ENCODE peak calls at places on chromosome 12, in seven cellular contexts. V is fibroblast of pulmonary artery, Y is tibial artery, L is WERI-Rb-1, N is brain microvascular endothelial cell, J is GM12865, W is foreskin fibroblast. U is an unnamed sample.

GRCh38 chr12:12511895-12512674 is 50.6 kb downstream of the DUSP16 start:
- DNase-seq in V (no peak), Y (no peak), L (no peak), N (no peak), J (peak), W (no peak), U (peak)

GRCh38 chr12:50087995-50088394 is 2.9 kb downstream of the SMARCD1 start:
- DNase-seq in V (peak), Y (no peak), L (no peak), N (peak), J (no peak), W (peak), U (no peak)

GRCh38 chr12:26564391-26564790 is 268.6 kb downstream of the ITPR2 start:
- DNase-seq in V (peak), Y (no peak), L (no peak), N (peak), J (no peak), W (peak), U (no peak)

GRCh38 chr12:6570264-6570887 is 2.3 kb upstream of the NOP2 start:
- DNase-seq in V (peak), Y (no peak), L (peak), N (no peak), J (peak), W (peak), U (peak)

GRCh38 chr12:8813963-8814362 is 8.5 kb upstream of the A2ML1 start:
- DNase-seq in V (no peak), Y (no peak), L (no peak), N (no peak), J (no peak), W (no peak), U (no peak)

GRCh38 chr12:121802843-121803698 is 738 bp upstream of the SETD1B start:
- DNase-seq in V (peak), Y (peak), L (peak), N (peak), J (peak), W (peak), U (peak)

GRCh38 chr12:112182499-112182898 is 57.1 kb downstream of the TRAFD1 start:
- DNase-seq in V (peak), Y (no peak), L (no peak), N (no peak), J (peak), W (no peak), U (no peak)

GRCh38 chr12:53380104-53380796 is at the start of gene SP1:
- DNase-seq in V (peak), Y (peak), L (peak), N (peak), J (peak), W (peak), U (peak)

GRCh38 chr12:27981874-27982273 is 9.3 kb upstream of the PTHLH start:
- DNase-seq in V (no peak), Y (no peak), L (no peak), N (no peak), J (no peak), W (no peak), U (no peak)

GRCh38 chr12:53952871-53953734 is 1.6 kb upstream of the HOXC12 start:
- DNase-seq in V (no peak), Y (peak), L (no peak), N (no peak), J (no peak), W (peak), U (no peak)

GRCh38 chr12:130680451-130680990 is 35.6 kb downstream of the RIMBP2 start:
- DNase-seq in V (no peak), Y (no peak), L (no peak), N (no peak), J (no peak), W (no peak), U (no peak)

GRCh38 chr12:56115329-56115728 is 1.1 kb upstream of the RPL41 start:
- DNase-seq in V (peak), Y (no peak), L (no peak), N (peak), J (no peak), W (peak), U (no peak)

GRCh38 chr12:53975816-53976152 is 1.0 kb upstream of the HOTAIR start:
- DNase-seq in V (no peak), Y (no peak), L (no peak), N (no peak), J (no peak), W (no peak), U (no peak)

GRCh38 chr12:131948166-131948712 is 1.5 kb upstream of the EP400 start:
- DNase-seq in V (no peak), Y (peak), L (no peak), N (no peak), J (no peak), W (no peak), U (no peak)

GRCh38 chr12:94614288-94614721 is 36.1 kb downstream of the TMCC3 start:
- DNase-seq in V (no peak), Y (no peak), L (no peak), N (no peak), J (no peak), W (peak), U (no peak)

GRCh38 chr12:59115995-59116394 is 195.7 kb upstream of the LRIG3 start:
- DNase-seq in V (no peak), Y (no peak), L (no peak), N (no peak), J (no peak), W (no peak), U (no peak)

GRCh38 chr12:50314629-50315312 is 31.5 kb upstream of the LIMA1 start:
- DNase-seq in V (peak), Y (no peak), L (peak), N (peak), J (peak), W (peak), U (peak)

GRCh38 chr12:124233041-124233836 is 61.7 kb upstream of the RFLNA start:
- DNase-seq in V (peak), Y (no peak), L (no peak), N (peak), J (no peak), W (peak), U (no peak)

GRCh38 chr12:12592930-12593329 is 18.7 kb upstream of the CREBL2 start:
- DNase-seq in V (peak), Y (no peak), L (no peak), N (peak), J (no peak), W (peak), U (no peak)

GRCh38 chr12:109112720-109113465 is 3.5 kb upstream of the ACACB start:
- DNase-seq in V (no peak), Y (peak), L (no peak), N (no peak), J (no peak), W (no peak), U (no peak)

GRCh38 chr12:130655010-130655409 is 61.1 kb downstream of the RIMBP2 start:
- DNase-seq in V (no peak), Y (no peak), L (no peak), N (no peak), J (no peak), W (no peak), U (no peak)

GRCh38 chr12:94056419-94057158 is 91.8 kb upstream of the PLXNC1 start:
- DNase-seq in V (no peak), Y (no peak), L (no peak), N (no peak), J (no peak), W (no peak), U (no peak)

GRCh38 chr12:55685671-55686070 is 22.0 kb downstream of the ITGA7 start:
- DNase-seq in V (no peak), Y (peak), L (no peak), N (no peak), J (no peak), W (no peak), U (no peak)

GRCh38 chr12:5872745-5873144 is 72.3 kb downstream of the ANO2 start:
- DNase-seq in V (no peak), Y (no peak), L (peak), N (peak), J (peak), W (peak), U (no peak)

GRCh38 chr12:110563702-110564470 is 19.2 kb downstream of the PPTC7 start:
- DNase-seq in V (peak), Y (no peak), L (no peak), N (no peak), J (no peak), W (peak), U (no peak)

GRCh38 chr12:93908846-93909592 is 231.8 kb downstream of the CRADD start:
- DNase-seq in V (peak), Y (no peak), L (no peak), N (peak), J (no peak), W (peak), U (no peak)

GRCh38 chr12:130880411-130880885 is 8.6 kb downstream of the RAN start:
- DNase-seq in V (no peak), Y (no peak), L (no peak), N (no peak), J (peak), W (peak), U (no peak)

GRCh38 chr12:89470741-89471504 is 53.7 kb downstream of the GALNT4 start:
- DNase-seq in V (peak), Y (no peak), L (no peak), N (no peak), J (peak), W (peak), U (peak)
- TF ChIP-seq CTCF in V (peak), Y (peak), L (peak), N (peak), J (peak), W (peak), U (peak)

GRCh38 chr12:107492393-107493134 is 193.0 kb upstream of the PWP1 start:
- DNase-seq in V (no peak), Y (no peak), L (no peak), N (no peak), J (peak), W (no peak), U (no peak)
- TF ChIP-seq CTCF in V (no peak), Y (no peak), L (no peak), N (no peak), J (no peak), W (no peak), U (no peak)

GRCh38 chr12:100127766-100128508 is 14.7 kb downstream of the BLTP3B start:
- DNase-seq in V (peak), Y (no peak), L (no peak), N (no peak), J (no peak), W (peak), U (no peak)

GRCh38 chr12:100123316-100124095 is 19.2 kb downstream of the BLTP3B start:
- DNase-seq in V (no peak), Y (no peak), L (no peak), N (no peak), J (no peak), W (no peak), U (peak)

GRCh38 chr12:100133200-100133599 is 9.5 kb downstream of the BLTP3B start:
- DNase-seq in V (no peak), Y (no peak), L (no peak), N (no peak), J (no peak), W (no peak), U (no peak)

DNA sequence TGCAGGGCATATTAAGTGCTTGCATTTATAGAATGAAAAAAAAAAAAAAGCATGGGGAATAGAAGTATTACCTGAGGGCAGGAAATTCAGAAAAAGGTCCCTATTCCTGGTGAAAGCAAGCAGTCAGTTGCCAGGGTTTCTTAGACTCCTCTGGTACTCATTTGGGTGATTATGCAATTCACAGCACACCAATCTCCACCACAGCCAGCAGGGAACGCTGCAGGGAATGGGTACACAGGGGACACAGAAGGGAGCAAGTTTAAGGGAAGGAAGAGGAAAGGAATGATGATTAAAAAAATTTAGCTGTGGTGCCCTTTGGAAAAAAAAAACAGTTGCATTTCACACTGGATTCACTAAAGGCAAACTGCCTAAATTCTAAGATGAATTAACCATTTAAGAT is 14.2 kb downstream of the BLTP3B start:
- DNase-seq in V (peak), Y (peak), L (no peak), N (no peak), J (no peak), W (peak), U (peak)
- TF ChIP-seq CTCF in V (peak), Y (peak), L (peak), N (peak), J (no peak), W (peak), U (peak)

GRCh38 chr12:30440826-30441602 is 254.7 kb downstream of the IPO8 start:
- DNase-seq in V (peak), Y (no peak), L (peak), N (peak), J (peak), W (peak), U (peak)
- TF ChIP-seq CTCF in V (peak), Y (no peak), L (peak), N (peak), J (peak), W (peak), U (peak)

GRCh38 chr12:57765003-57765697 is 1.7 kb downstream of the CYP27B1 start:
- DNase-seq in V (peak), Y (peak), L (no peak), N (no peak), J (peak), W (peak), U (peak)
- TF ChIP-seq CTCF in V (peak), Y (no peak), L (no peak), N (peak), J (peak), W (peak), U (peak)

GRCh38 chr12:1533205-1533601 is 61.2 kb downstream of the FBXL14 start:
- DNase-seq in V (no peak), Y (no peak), L (no peak), N (no peak), J (peak), W (peak), U (peak)
- TF ChIP-seq CTCF in V (no peak), Y (no peak), L (no peak), N (peak), J (peak), W (peak), U (no peak)